ENCODE peak calls at places on chromosomes 13 and 19, in seven cellular contexts. One of them, this sample, is unnamed.

GRCh38 chr19:17289489-17289888 is 7.8 kb downstream of the ANKLE1 start:
- DNase-seq in GM06990: peak; percentile 69
- DNase-seq in endodermal cell: peak; percentile 95
- DNase-seq in tibial nerve: no peak
- DNase-seq in psoas muscle: peak; percentile 75
- DNase-seq in heart right ventricle: peak; percentile 77
- DNase-seq in HAP-1: peak; percentile 53
- DNase-seq in this sample: peak; percentile 86

GRCh38 chr19:17950310-17951150 is 16.4 kb upstream of the KCNN1 start:
- DNase-seq in GM06990: peak; percentile 48
- DNase-seq in endodermal cell: peak; percentile 71
- DNase-seq in tibial nerve: no peak
- DNase-seq in psoas muscle: no peak
- DNase-seq in heart right ventricle: no peak
- DNase-seq in HAP-1: peak; percentile 48
- DNase-seq in this sample: peak; percentile 28

GRCh38 chr19:4365341-4365740 is 22.0 kb downstream of the MPND start:
- DNase-seq in GM06990: peak; percentile 15
- DNase-seq in endodermal cell: peak; percentile 55
- DNase-seq in tibial nerve: no peak
- DNase-seq in psoas muscle: no peak
- DNase-seq in heart right ventricle: no peak
- DNase-seq in HAP-1: no peak
- DNase-seq in this sample: no peak

GRCh38 chr13:28671393-28671792 is 12.5 kb downstream of the POMP start:
- DNase-seq in GM06990: no peak
- DNase-seq in endodermal cell: no peak
- DNase-seq in tibial nerve: no peak
- DNase-seq in psoas muscle: no peak
- DNase-seq in heart right ventricle: no peak
- DNase-seq in HAP-1: no peak
- DNase-seq in this sample: no peak

GRCh38 chr13:75469087-75469486 is 12.9 kb downstream of the TBC1D4 start:
- DNase-seq in GM06990: no peak
- DNase-seq in endodermal cell: no peak
- DNase-seq in tibial nerve: no peak
- DNase-seq in psoas muscle: no peak
- DNase-seq in heart right ventricle: no peak
- DNase-seq in HAP-1: peak; percentile 50
- DNase-seq in this sample: no peak

GRCh38 chr19:46610851-46611770 is 10.0 kb downstream of the CALM3 start:
- DNase-seq in GM06990: no peak
- DNase-seq in endodermal cell: no peak
- DNase-seq in tibial nerve: peak; percentile 11
- DNase-seq in psoas muscle: no peak
- DNase-seq in heart right ventricle: no peak
- DNase-seq in HAP-1: no peak
- DNase-seq in this sample: no peak

GRCh38 chr19:55312621-55313117 is 12.5 kb downstream of the TMEM150B start:
- DNase-seq in GM06990: no peak
- DNase-seq in endodermal cell: no peak
- DNase-seq in tibial nerve: no peak
- DNase-seq in psoas muscle: no peak
- DNase-seq in heart right ventricle: no peak
- DNase-seq in HAP-1: no peak
- DNase-seq in this sample: no peak

GRCh38 chr19:39248806-39249205 is at the start of gene IFNL4:
- DNase-seq in GM06990: no peak
- DNase-seq in endodermal cell: no peak
- DNase-seq in tibial nerve: no peak
- DNase-seq in psoas muscle: no peak
- DNase-seq in heart right ventricle: no peak
- DNase-seq in HAP-1: no peak
- DNase-seq in this sample: no peak

GRCh38 chr19:5257155-5258045 is 83.2 kb downstream of the PTPRS start:
- DNase-seq in GM06990: no peak
- DNase-seq in endodermal cell: no peak
- DNase-seq in tibial nerve: no peak
- DNase-seq in psoas muscle: no peak
- DNase-seq in heart right ventricle: no peak
- DNase-seq in HAP-1: no peak
- DNase-seq in this sample: no peak

GRCh38 chr13:79196366-79196765 is 209.7 kb downstream of the RBM26 start:
- DNase-seq in GM06990: no peak
- DNase-seq in endodermal cell: no peak
- DNase-seq in tibial nerve: no peak
- DNase-seq in psoas muscle: no peak
- DNase-seq in heart right ventricle: no peak
- DNase-seq in HAP-1: no peak
- DNase-seq in this sample: no peak

GRCh38 chr13:74661851-74662250 is 527.6 kb upstream of the KLF12 start:
- DNase-seq in GM06990: no peak
- DNase-seq in endodermal cell: no peak
- DNase-seq in tibial nerve: no peak
- DNase-seq in psoas muscle: no peak
- DNase-seq in heart right ventricle: no peak
- DNase-seq in HAP-1: no peak
- DNase-seq in this sample: no peak

GRCh38 chr13:104256701-104257100 is 1190.5 kb upstream of the SLC10A2 start:
- DNase-seq in GM06990: no peak
- DNase-seq in endodermal cell: no peak
- DNase-seq in tibial nerve: no peak
- DNase-seq in psoas muscle: no peak
- DNase-seq in heart right ventricle: no peak
- DNase-seq in HAP-1: no peak
- DNase-seq in this sample: no peak

GRCh38 chr13:74133657-74134201 is 475 bp downstream of the KLF12 start:
- DNase-seq in GM06990: peak; percentile 86
- DNase-seq in endodermal cell: peak; percentile 93
- DNase-seq in tibial nerve: peak; percentile 69
- DNase-seq in psoas muscle: peak; percentile 81
- DNase-seq in heart right ventricle: peak; percentile 84
- DNase-seq in HAP-1: peak; percentile 68
- DNase-seq in this sample: peak; percentile 83

GRCh38 chr13:77001963-77002587 is 10.2 kb downstream of the CLN5 start:
- DNase-seq in GM06990: no peak
- DNase-seq in endodermal cell: no peak
- DNase-seq in tibial nerve: no peak
- DNase-seq in psoas muscle: no peak
- DNase-seq in heart right ventricle: no peak
- DNase-seq in HAP-1: no peak
- DNase-seq in this sample: peak; percentile 16

GRCh38 chr13:77000475-77000874 is 8.6 kb downstream of the CLN5 start:
- DNase-seq in GM06990: no peak
- DNase-seq in endodermal cell: no peak
- DNase-seq in tibial nerve: no peak
- DNase-seq in psoas muscle: no peak
- DNase-seq in heart right ventricle: no peak
- DNase-seq in HAP-1: no peak
- DNase-seq in this sample: no peak

GRCh38 chr13:77001540-77001939 is 9.7 kb downstream of the CLN5 start:
- DNase-seq in GM06990: no peak
- DNase-seq in endodermal cell: no peak
- DNase-seq in tibial nerve: no peak
- DNase-seq in psoas muscle: no peak
- DNase-seq in heart right ventricle: no peak
- DNase-seq in HAP-1: no peak
- DNase-seq in this sample: no peak

GRCh38 chr13:77002590-77003190 is 10.8 kb downstream of the CLN5 start:
- DNase-seq in GM06990: no peak
- DNase-seq in endodermal cell: no peak
- DNase-seq in tibial nerve: no peak
- DNase-seq in psoas muscle: no peak
- DNase-seq in heart right ventricle: no peak
- DNase-seq in HAP-1: no peak
- DNase-seq in this sample: no peak
- H3K36me3 ChIP-seq in GM06990: peaks cover 5% of the 10 kb centered on the region
- H3K36me3 ChIP-seq in endodermal cell: peaks cover 65% of the 10 kb centered on the region
- H3K36me3 ChIP-seq in tibial nerve: no peaks in the 10 kb centered on the region
- H3K36me3 ChIP-seq in psoas muscle: peaks cover 7% of the 10 kb centered on the region
- H3K36me3 ChIP-seq in heart right ventricle: no peaks in the 10 kb centered on the region
- H3K36me3 ChIP-seq in HAP-1: peaks cover 50% of the 10 kb centered on the region
- H3K36me3 ChIP-seq in this sample: peaks cover 34% of the 10 kb centered on the region

GRCh38 chr13:26688286-26688685 is 72.3 kb downstream of the GPR12 start:
- DNase-seq in GM06990: no peak
- DNase-seq in endodermal cell: no peak
- DNase-seq in tibial nerve: no peak
- DNase-seq in psoas muscle: no peak
- DNase-seq in heart right ventricle: no peak
- DNase-seq in HAP-1: no peak
- DNase-seq in this sample: no peak
- H3K36me3 ChIP-seq in GM06990: no peaks in the 10 kb centered on the region
- H3K36me3 ChIP-seq in endodermal cell: peaks cover 19% of the 10 kb centered on the region
- H3K36me3 ChIP-seq in tibial nerve: no peaks in the 10 kb centered on the region
- H3K36me3 ChIP-seq in psoas muscle: no peaks in the 10 kb centered on the region
- H3K36me3 ChIP-seq in heart right ventricle: peaks cover 4% of the 10 kb centered on the region
- H3K36me3 ChIP-seq in HAP-1: no peaks in the 10 kb centered on the region
- H3K36me3 ChIP-seq in this sample: no peaks in the 10 kb centered on the region

GRCh38 chr13:112521073-112521685 is 66.8 kb downstream of the TUBGCP3 start:
- DNase-seq in GM06990: no peak
- DNase-seq in endodermal cell: no peak
- DNase-seq in tibial nerve: no peak
- DNase-seq in psoas muscle: no peak
- DNase-seq in heart right ventricle: no peak
- DNase-seq in HAP-1: no peak
- DNase-seq in this sample: no peak

GRCh38 chr13:112522578-112522977 is 65.4 kb downstream of the TUBGCP3 start:
- DNase-seq in GM06990: no peak
- DNase-seq in endodermal cell: no peak
- DNase-seq in tibial nerve: no peak
- DNase-seq in psoas muscle: no peak
- DNase-seq in heart right ventricle: no peak
- DNase-seq in HAP-1: no peak
- DNase-seq in this sample: no peak

GRCh38 chr13:112513761-112514160 is 74.2 kb downstream of the TUBGCP3 start:
- DNase-seq in GM06990: no peak
- DNase-seq in endodermal cell: no peak
- DNase-seq in tibial nerve: no peak
- DNase-seq in psoas muscle: no peak
- DNase-seq in heart right ventricle: no peak
- DNase-seq in HAP-1: no peak
- DNase-seq in this sample: no peak

GRCh38 chr13:112516218-112516617 is 71.7 kb downstream of the TUBGCP3 start:
- DNase-seq in GM06990: no peak
- DNase-seq in endodermal cell: no peak
- DNase-seq in tibial nerve: no peak
- DNase-seq in psoas muscle: no peak
- DNase-seq in heart right ventricle: no peak
- DNase-seq in HAP-1: no peak
- DNase-seq in this sample: no peak

DNA sequence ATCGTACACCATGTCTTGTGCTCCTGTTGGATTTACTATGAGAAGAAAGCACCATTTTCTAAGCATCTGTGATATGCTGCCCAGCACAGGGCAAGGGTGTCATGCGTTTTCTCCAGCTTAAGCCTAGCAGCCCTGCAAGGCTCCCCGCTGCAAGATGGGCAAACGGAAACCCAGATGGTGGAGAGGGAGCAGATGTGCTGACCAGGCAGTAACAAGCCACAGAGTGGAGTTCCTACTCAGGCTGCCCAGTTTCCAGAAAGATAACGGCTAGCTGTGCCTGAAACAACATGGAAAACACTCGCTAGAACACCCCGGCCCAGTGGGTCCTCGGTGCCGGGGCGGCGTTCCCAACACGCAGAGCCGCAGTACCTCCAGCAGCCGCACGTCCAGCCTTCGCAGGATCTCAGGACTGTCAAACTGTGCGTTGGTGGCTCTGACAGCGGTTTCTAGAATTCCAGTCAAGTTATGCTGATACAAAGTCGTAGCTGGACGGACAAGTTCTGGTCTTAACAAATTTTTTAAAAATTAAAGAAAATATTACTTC is 68.4 kb downstream of the TUBGCP3 start:
- DNase-seq in GM06990: no peak
- DNase-seq in endodermal cell: no peak
- DNase-seq in tibial nerve: no peak
- DNase-seq in psoas muscle: no peak
- DNase-seq in heart right ventricle: no peak
- DNase-seq in HAP-1: no peak
- DNase-seq in this sample: no peak
- H3K36me3 ChIP-seq in GM06990: peaks cover 16% of the 10 kb centered on the region
- H3K36me3 ChIP-seq in endodermal cell: peaks cover 51% of the 10 kb centered on the region
- H3K36me3 ChIP-seq in tibial nerve: no peaks in the 10 kb centered on the region
- H3K36me3 ChIP-seq in psoas muscle: peaks cover 4% of the 10 kb centered on the region
- H3K36me3 ChIP-seq in heart right ventricle: peaks cover 4% of the 10 kb centered on the region
- H3K36me3 ChIP-seq in HAP-1: peaks cover 41% of the 10 kb centered on the region
- H3K36me3 ChIP-seq in this sample: peaks cover 44% of the 10 kb centered on the region

GRCh38 chr13:113597386-113598080 is 13.0 kb downstream of the TFDP1 start:
- DNase-seq in GM06990: no peak
- DNase-seq in endodermal cell: peak; percentile 28
- DNase-seq in tibial nerve: no peak
- DNase-seq in psoas muscle: no peak
- DNase-seq in heart right ventricle: no peak
- DNase-seq in HAP-1: no peak
- DNase-seq in this sample: peak; percentile 24

GRCh38 chr13:113598481-113598880 is 13.9 kb downstream of the TFDP1 start:
- DNase-seq in GM06990: no peak
- DNase-seq in endodermal cell: peak; percentile 17
- DNase-seq in tibial nerve: no peak
- DNase-seq in psoas muscle: no peak
- DNase-seq in heart right ventricle: no peak
- DNase-seq in HAP-1: no peak
- DNase-seq in this sample: peak; percentile 5

GRCh38 chr13:113598081-113598410 is 13.5 kb downstream of the TFDP1 start:
- DNase-seq in GM06990: no peak
- DNase-seq in endodermal cell: no peak
- DNase-seq in tibial nerve: no peak
- DNase-seq in psoas muscle: no peak
- DNase-seq in heart right ventricle: no peak
- DNase-seq in HAP-1: no peak
- DNase-seq in this sample: no peak

GRCh38 chr13:113595131-113595530 is 10.6 kb downstream of the TFDP1 start:
- DNase-seq in GM06990: no peak
- DNase-seq in endodermal cell: peak; percentile 9
- DNase-seq in tibial nerve: no peak
- DNase-seq in psoas muscle: no peak
- DNase-seq in heart right ventricle: no peak
- DNase-seq in HAP-1: no peak
- DNase-seq in this sample: no peak

DNA sequence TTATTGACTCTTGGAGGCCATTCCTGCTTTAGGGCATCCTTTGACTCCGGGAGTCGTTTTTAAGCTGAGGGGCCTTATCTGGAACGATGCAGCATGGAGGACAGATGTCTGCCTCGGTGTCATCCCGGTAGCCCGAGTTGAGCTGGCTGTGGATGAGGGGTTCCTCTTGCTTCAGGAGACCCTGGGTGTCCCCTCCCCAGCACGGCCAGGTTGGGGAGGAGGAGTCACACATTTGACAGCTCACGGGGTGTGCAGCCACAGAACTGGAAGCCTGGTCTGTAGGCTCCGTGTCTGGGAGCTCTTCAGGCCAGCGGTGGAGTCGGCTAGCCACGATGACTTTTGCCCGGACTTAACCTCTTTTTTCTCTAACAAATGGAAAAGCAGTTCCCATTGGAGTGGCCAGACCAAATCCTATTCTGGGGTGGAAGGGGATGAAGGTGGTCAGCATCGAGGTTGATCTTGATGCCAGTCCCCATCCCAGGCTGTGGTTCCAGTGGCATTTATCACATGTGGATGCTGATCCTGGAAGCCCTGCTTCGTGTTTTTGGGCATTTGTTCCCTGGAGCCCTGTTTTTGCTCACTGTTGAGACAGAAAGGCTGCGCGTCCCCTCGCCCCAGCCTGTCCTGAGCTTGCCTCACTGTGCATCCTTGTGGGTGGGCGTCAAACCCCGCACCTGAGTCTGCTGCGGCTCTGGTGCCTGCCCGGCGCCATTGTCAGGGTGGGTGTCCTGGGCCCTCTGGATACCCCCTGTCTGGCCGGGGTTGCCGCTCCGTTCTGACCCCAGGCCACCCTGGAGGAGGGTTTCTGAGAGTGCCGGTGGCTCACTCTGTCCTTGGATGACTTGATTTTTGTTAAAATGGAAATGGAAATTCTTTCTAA is 12.0 kb downstream of the TFDP1 start:
- DNase-seq in GM06990: no peak
- DNase-seq in endodermal cell: peak; percentile 20
- DNase-seq in tibial nerve: no peak
- DNase-seq in psoas muscle: no peak
- DNase-seq in heart right ventricle: no peak
- DNase-seq in HAP-1: no peak
- DNase-seq in this sample: no peak
- H3K36me3 ChIP-seq in GM06990: peaks cover 33% of the 10 kb centered on the region
- H3K36me3 ChIP-seq in endodermal cell: peaks cover 66% of the 10 kb centered on the region
- H3K36me3 ChIP-seq in tibial nerve: no peaks in the 10 kb centered on the region
- H3K36me3 ChIP-seq in psoas muscle: no peaks in the 10 kb centered on the region
- H3K36me3 ChIP-seq in heart right ventricle: no peaks in the 10 kb centered on the region
- H3K36me3 ChIP-seq in HAP-1: peaks cover 56% of the 10 kb centered on the region
- H3K36me3 ChIP-seq in this sample: peaks cover 51% of the 10 kb centered on the region